ENCODE peak calls at places on chromosomes 1 and 21, in nine cellular contexts. C, L, X, M, E, H, F, J and B are unnamed samples.

GRCh38 chr1:1200876-1201810 is 5.2 kb downstream of the TNFRSF18 start:
- DNase-seq in E (peak), L (peak), M (no peak), F (no peak), C (no peak), H (peak), J (no peak), X (peak), B (peak)

GRCh38 chr21:14493731-14494130 is 52.4 kb downstream of the SAMSN1 start:
- DNase-seq in C (no peak), J (no peak), E (no peak), H (no peak), X (no peak), F (peak), L (no peak), M (no peak), B (no peak)

GRCh38 chr21:15430023-15430422 is 299.8 kb upstream of the USP25 start:
- DNase-seq in M (no peak), F (no peak), J (no peak), X (no peak), L (no peak), C (no peak), H (no peak), E (no peak), B (no peak)

GRCh38 chr1:97834903-97835302 is 85.9 kb downstream of the DPYD start:
- DNase-seq in F (no peak), J (no peak), M (no peak), X (no peak), L (no peak), H (no peak), E (no peak), C (no peak), B (no peak)

GRCh38 chr21:42508371-42508770 is 5.3 kb upstream of the SLC37A1 start:
- DNase-seq in F (peak), M (no peak), X (no peak), J (no peak), H (no peak), C (no peak), L (no peak), E (no peak), B (no peak)

GRCh38 chr1:8422439-8423133 is 104.7 kb downstream of the SLC45A1 start:
- DNase-seq in J (no peak), E (peak), M (no peak), H (no peak), F (no peak), C (peak), L (peak), X (no peak), B (no peak)

GRCh38 chr1:184507165-184507564 is 120.3 kb downstream of the C1orf21 start:
- DNase-seq in C (no peak), J (no peak), M (no peak), L (no peak), X (no peak), H (no peak), E (no peak), F (no peak), B (no peak)

GRCh38 chr1:244352156-244352830 is 99.4 kb downstream of the ADSS2 start:
- DNase-seq in H (no peak), J (no peak), M (no peak), F (no peak), E (no peak), L (no peak), C (no peak), X (no peak), B (no peak)

GRCh38 chr1:79005945-79006344 is 585 bp downstream of the ADGRL4 start:
- DNase-seq in M (no peak), X (no peak), F (no peak), E (no peak), L (no peak), C (no peak), J (no peak), H (no peak), B (no peak)

GRCh38 chr21:45459171-45460010 is 54.4 kb downstream of the COL18A1 start:
- DNase-seq in J (no peak), F (no peak), H (no peak), C (no peak), E (no peak), L (no peak), M (no peak), X (no peak), B (no peak)

GRCh38 chr1:55320891-55321290 is 105.7 kb upstream of the USP24 start:
- DNase-seq in X (no peak), L (no peak), H (no peak), M (no peak), F (no peak), C (no peak), J (no peak), E (no peak), B (no peak)

GRCh38 chr1:3431266-3431665 is 23.2 kb upstream of the ARHGEF16 start:
- DNase-seq in M (no peak), H (no peak), X (peak), E (no peak), L (no peak), F (peak), J (no peak), C (peak), B (no peak)

GRCh38 chr21:28834335-28835238 is 158.1 kb downstream of the LTN1 start:
- DNase-seq in E (no peak), L (no peak), X (no peak), C (no peak), J (no peak), H (no peak), M (no peak), F (no peak), B (no peak)

GRCh38 chr1:202144510-202145324 is at the start of gene ARL8A:
- DNase-seq in L (peak), C (peak), H (peak), M (no peak), J (no peak), E (no peak), F (peak), X (peak), B (peak)

GRCh38 chr1:175343945-175344344 is 151.4 kb upstream of the KIAA0040 start:
- DNase-seq in F (no peak), C (no peak), H (no peak), E (no peak), L (no peak), M (no peak), J (no peak), X (no peak), B (no peak)

GRCh38 chr1:201450721-201451291 is 18.2 kb downstream of the PHLDA3 start:
- DNase-seq in C (no peak), E (no peak), J (peak), F (peak), X (peak), M (no peak), H (no peak), L (no peak), B (no peak)

GRCh38 chr21:34745557-34746255 is 76.9 kb downstream of the CLIC6 start:
- DNase-seq in M (peak), L (peak), F (peak), H (peak), J (peak), C (peak), X (peak), E (peak), B (peak)

GRCh38 chr1:153560771-153561170 is 4.9 kb downstream of the S100A2 start:
- DNase-seq in C (no peak), X (no peak), E (no peak), J (no peak), H (no peak), F (no peak), M (no peak), L (no peak), B (no peak)

GRCh38 chr1:1218524-1219200 is 4.7 kb upstream of the TNFRSF4 start:
- DNase-seq in X (no peak), F (no peak), C (no peak), M (no peak), H (no peak), J (no peak), L (no peak), E (no peak), B (no peak)

GRCh38 chr1:114341886-114342285 is 169.1 kb downstream of the TRIM33 start:
- DNase-seq in F (peak), M (no peak), E (no peak), L (no peak), H (no peak), C (no peak), J (peak), X (no peak), B (no peak)